ENCODE peak calls at places on chromosomes 1 and 21, in seven cellular contexts. B is tibial nerve, W is body of pancreas, Y is NB4, N is GM12891, O is endothelial cell of umbilical vein, S is HCT116. T is an unnamed sample.

GRCh38 chr1:206141996-206142395 is 24.8 kb upstream of the AVPR1B start:
- DNase-seq in W (no peak), N (no peak), O (no peak), Y (no peak), B (no peak), S (no peak), T (no peak)

GRCh38 chr1:41664861-41665640 is 180.6 kb upstream of the EDN2 start:
- DNase-seq in Y (no peak), N (no peak), B (no peak), O (peak), W (no peak), S (peak), T (peak)

GRCh38 chr1:1347026-1347595 is 2.1 kb downstream of the DVL1 start:
- DNase-seq in Y (no peak), N (no peak), S (no peak), O (no peak), W (no peak), B (no peak), T (no peak)

GRCh38 chr1:92886886-92887419 is 55.1 kb downstream of the RPL5 start:
- DNase-seq in S (no peak), N (no peak), O (no peak), B (no peak), Y (no peak), W (peak), T (no peak)

GRCh38 chr21:35226302-35226701 is 177.2 kb upstream of the RUNX1 start:
- DNase-seq in W (no peak), B (no peak), S (no peak), Y (no peak), O (peak), N (no peak), T (no peak)

GRCh38 chr1:167694691-167695090 is 27.1 kb upstream of the MPZL1 start:
- DNase-seq in S (no peak), Y (no peak), B (no peak), W (no peak), N (no peak), O (no peak), T (no peak)

GRCh38 chr21:46151989-46152938 is 3.1 kb downstream of the FTCD start:
- DNase-seq in B (no peak), Y (no peak), O (no peak), N (no peak), W (peak), S (no peak), T (no peak)

GRCh38 chr1:86015375-86015774 is 141.2 kb downstream of the COL24A1 start:
- DNase-seq in N (no peak), S (no peak), O (no peak), W (no peak), B (no peak), Y (no peak), T (no peak)

GRCh38 chr1:161096514-161096913 is 1.6 kb upstream of the KLHDC9 start:
- DNase-seq in O (no peak), N (no peak), S (no peak), W (no peak), B (peak), Y (no peak), T (no peak)

GRCh38 chr1:35577071-35577998 is 4.2 kb downstream of the TFAP2E start:
- DNase-seq in Y (peak), B (peak), O (peak), N (peak), S (no peak), W (no peak), T (no peak)

GRCh38 chr1:218991089-218991488 is 182.6 kb upstream of the LYPLAL1 start:
- DNase-seq in O (no peak), N (no peak), S (no peak), Y (no peak), W (no peak), B (no peak), T (no peak)

GRCh38 chr1:63322944-63323865 is 838 bp downstream of the FOXD3 start:
- DNase-seq in W (no peak), B (no peak), S (no peak), Y (no peak), O (no peak), N (no peak), T (no peak)

GRCh38 chr1:9151326-9151860 is 22.5 kb upstream of the GPR157 start:
- DNase-seq in O (no peak), W (no peak), N (no peak), S (no peak), B (no peak), Y (no peak), T (no peak)

GRCh38 chr1:12407050-12407961 is 177.5 kb downstream of the VPS13D start:
- DNase-seq in Y (peak), O (peak), N (peak), B (peak), W (peak), S (peak), T (no peak)

GRCh38 chr1:62682531-62682930 is 5.7 kb downstream of the DOCK7 start:
- DNase-seq in N (no peak), O (no peak), Y (no peak), S (no peak), W (no peak), B (no peak), T (no peak)

GRCh38 chr1:160888926-160889325 is 3.9 kb upstream of the ITLN1 start:
- DNase-seq in N (no peak), S (no peak), O (peak), Y (no peak), B (no peak), W (no peak), T (no peak)

GRCh38 chr1:169821500-169821899 is 26.8 kb upstream of the METTL18 start:
- DNase-seq in W (no peak), N (no peak), O (no peak), S (no peak), B (no peak), Y (no peak), T (no peak)

DNA sequence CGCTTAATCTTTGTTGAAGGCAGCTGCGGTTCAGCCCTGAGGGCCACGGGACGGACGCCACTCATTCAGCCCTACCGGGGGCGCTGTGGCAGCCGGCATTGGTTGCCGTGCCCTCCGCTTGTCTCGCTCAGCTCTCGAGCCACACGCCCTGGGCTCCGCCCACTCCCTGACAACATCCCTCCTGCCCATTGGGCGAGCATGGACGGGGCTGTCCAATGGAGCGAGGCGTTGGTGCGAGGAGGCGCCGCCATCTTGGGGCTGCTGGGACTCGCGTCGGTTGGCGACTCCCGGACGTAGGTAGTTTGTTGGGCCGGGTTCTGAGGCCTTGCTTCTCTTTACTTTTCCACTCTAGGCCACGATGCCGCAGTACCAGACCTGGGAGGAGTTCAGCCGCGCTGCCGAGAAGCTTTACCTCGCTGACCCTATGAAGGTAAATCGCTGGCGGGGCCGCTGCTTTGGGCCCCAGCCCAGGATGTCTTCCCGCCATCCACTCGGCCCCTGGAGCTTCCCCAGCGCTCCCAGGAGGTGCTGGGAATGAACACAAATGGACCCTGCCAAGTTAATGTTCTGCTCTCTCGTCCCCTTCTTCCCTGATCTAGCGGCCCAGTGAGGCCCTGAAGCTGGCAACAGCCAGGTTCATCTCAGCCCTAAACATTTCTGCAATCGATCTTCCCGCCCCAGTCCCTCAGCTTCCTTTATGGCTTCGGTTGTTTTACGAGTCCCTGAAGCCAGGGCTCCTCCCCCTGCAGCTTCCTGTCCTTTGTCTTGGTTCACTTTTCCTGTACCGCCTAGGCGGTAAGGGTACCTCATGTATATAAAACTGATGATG is at the start of gene SRP9:
- DNase-seq in W (peak), B (peak), O (peak), Y (peak), N (peak), S (peak), T (peak)
- TF ChIP-seq POLR2A in W (peak), B (peak), O (peak), Y (peak), N (peak), S (peak), T (peak)

DNA sequence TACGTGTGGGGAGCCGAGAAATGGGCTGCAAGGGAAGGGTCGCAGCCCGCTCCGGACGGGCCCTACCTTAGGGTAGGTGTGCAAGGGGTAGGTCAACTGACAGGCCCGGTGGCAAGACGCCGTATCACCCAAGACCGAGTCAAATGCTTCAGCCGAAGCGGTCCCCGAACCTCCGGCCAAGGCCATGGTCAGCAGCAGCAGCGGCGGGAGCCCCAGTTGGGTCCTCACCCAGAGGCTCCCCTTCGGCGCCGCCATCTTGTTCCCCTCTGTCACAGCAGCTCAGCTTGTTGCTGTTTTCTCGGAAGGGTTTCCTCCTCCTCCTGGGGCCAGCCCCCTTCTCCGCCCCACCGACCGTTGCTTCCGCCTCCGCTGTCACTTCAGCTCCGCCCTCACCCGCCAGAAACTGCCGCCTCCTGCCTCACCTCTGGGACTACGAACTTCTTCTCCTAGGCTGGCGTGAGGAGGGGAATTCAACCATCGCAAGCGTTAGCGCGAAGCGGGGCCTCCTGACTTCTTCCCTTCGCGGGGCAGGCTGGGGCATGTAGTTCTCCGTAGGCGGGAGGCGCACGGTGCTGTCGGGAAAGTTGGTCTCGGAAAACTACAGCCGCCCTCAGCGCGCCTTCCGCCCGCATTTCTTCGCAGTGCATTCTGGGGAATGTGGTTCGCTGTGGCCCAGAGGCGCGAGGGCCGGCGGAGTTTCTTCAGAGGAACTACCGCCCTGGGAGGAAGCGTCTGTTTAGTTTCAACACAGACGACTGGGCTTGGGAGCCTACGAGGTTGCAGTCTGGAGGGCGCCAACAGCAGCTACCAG is at the start of the genes TCEANC2 and TMEM59:
- DNase-seq in W (peak), B (peak), N (peak), Y (peak), O (peak), S (peak), T (peak)
- TF ChIP-seq POLR2A in W (peak), B (peak), N (peak), Y (peak), O (peak), S (no peak), T (peak)

GRCh38 chr1:21932127-21932526 is 5.0 kb downstream of the HSPG2 start:
- DNase-seq in O (peak), W (no peak), B (peak), S (no peak), N (no peak), Y (peak), T (no peak)
- TF ChIP-seq POLR2A in O (no peak), W (no peak), B (no peak), S (no peak), N (no peak), Y (no peak), T (no peak)

DNA sequence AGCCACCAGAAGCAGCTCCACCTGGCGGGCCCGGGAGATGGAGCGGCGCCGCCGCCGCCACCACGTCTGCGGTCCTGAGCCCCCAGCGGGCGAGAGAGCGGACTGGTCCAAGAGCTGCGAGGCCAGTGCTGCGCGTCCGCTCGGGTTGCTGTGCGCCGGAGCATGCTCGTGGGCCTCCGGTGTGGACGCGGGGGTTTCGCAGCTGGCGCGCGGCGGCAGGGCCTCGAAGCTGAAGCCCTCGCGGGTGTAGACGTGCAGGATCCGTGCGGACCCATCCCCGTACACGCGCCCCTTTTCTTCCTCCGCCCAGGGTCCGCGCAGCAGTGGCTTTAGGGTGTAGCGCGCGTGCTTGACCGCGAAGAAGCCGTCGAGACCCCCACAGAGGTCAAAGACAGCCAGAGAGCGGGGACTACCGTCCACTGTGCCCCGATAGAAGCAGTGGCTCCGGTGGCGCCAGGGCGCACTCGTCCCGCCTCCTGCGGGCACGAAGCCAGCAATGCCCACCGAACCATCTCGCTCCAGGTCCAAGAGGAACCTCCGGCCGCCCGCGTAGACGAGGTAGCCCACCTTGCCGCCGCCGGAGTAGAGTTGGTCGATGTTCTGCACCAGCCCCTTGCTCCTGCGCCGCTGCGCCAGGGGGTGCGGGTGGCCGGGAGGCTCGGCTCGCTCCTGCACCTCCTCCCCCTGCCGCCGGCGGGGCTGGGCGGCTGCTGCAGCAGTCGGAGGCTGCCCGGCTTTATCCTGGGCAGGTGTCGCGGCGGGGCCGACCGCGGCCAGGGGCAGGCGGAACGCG is 1.1 kb downstream of the ADAMTS5 start:
- DNase-seq in N (peak), Y (no peak), B (no peak), W (peak), S (no peak), O (no peak), T (no peak)
- TF ChIP-seq POLR2A in N (no peak), Y (no peak), B (no peak), W (no peak), S (no peak), O (no peak), T (no peak)

DNA sequence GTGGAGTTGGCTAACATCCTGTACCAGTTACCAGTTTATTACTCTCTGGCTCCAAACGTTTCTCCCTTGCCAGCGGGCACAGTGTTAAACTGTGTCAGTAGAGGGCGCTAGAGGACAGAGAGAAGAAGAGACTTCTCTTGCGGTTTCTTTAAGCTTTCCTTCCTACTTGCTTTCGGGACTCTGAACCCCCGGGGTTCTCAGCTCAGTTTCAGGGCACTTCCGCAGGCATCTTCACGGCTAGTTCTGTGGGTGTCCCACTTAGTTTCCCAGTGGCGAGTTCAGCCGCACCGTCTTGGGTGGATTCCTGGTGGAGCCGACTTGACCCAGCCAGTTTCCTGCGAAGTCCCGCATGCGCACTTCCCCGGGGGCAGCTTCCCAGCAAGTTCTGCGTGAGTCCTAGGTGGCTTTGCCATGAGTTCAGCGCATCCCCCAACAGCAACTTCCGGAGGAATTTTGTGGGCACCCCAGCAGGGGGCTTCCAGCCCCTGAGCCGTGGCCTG is 37.9 kb upstream of the BTG2 start:
- DNase-seq in S (peak), Y (peak), W (peak), N (peak), O (peak), B (peak), T (peak)
- TF ChIP-seq POLR2A in S (peak), Y (no peak), W (no peak), N (no peak), O (peak), B (no peak), T (peak)

GRCh38 chr1:221740941-221741363 is 937 bp downstream of the DUSP10 start:
- DNase-seq in O (no peak), B (peak), N (no peak), S (no peak), Y (no peak), W (peak), T (no peak)
- TF ChIP-seq POLR2A in O (no peak), B (no peak), N (no peak), S (no peak), Y (no peak), W (no peak), T (no peak)